ENCODE peak calls at places on chromosomes 3 and 15, in eight cellular contexts. G is anterior cingulate cortex; S is NCI-H1092; Z is germinal center; B is HCT116; P is activated T-helper 1 cell treated with anti-CD3 and anti-CD28 coated beads, Interleukin-12 subunit alpha, Interleukin-12 subunit beta, Interleukin-2, Interleukin-4 antibody, amounts not matched to agents 30 ng/mL and 10 ng/mL and 1 ng/mL, durations not matched to agents 14 hours and 24 hours and 36 hours; J is spleen; R is endothelial cell. L is an unnamed sample.

GRCh38 chr3:87203807-87204206 is 23.3 kb upstream of the CHMP2B start:
- DNase-seq in R (no peak), J (no peak), S (no peak), G (no peak), P (no peak), B (no peak), Z (no peak), L (no peak)

GRCh38 chr3:58528629-58529028 is 8.4 kb downstream of the ACOX2 start:
- DNase-seq in B (no peak), S (peak), Z (no peak), P (no peak), G (no peak), J (no peak), R (no peak), L (no peak)

GRCh38 chr15:56524915-56525314 is 60.0 kb upstream of the MNS1 start:
- DNase-seq in S (no peak), P (no peak), G (no peak), B (no peak), Z (no peak), J (no peak), R (no peak), L (no peak)

GRCh38 chr15:83209333-83209732 is 1.7 kb upstream of the HDGFL3 start:
- DNase-seq in J (no peak), G (no peak), S (no peak), R (no peak), P (no peak), Z (no peak), B (no peak), L (no peak)

GRCh38 chr15:98009169-98009568 is 48.7 kb downstream of the ARRDC4 start:
- DNase-seq in J (no peak), R (no peak), B (no peak), G (no peak), S (no peak), P (no peak), Z (no peak), L (no peak)

GRCh38 chr15:44541282-44541958 is 4.5 kb downstream of the EIF3J start:
- DNase-seq in Z (no peak), P (no peak), G (no peak), S (no peak), J (no peak), R (no peak), B (no peak), L (no peak)

GRCh38 chr15:82105458-82106205 is 59.8 kb upstream of the MEX3B start:
- DNase-seq in P (no peak), Z (no peak), R (no peak), G (no peak), B (no peak), J (no peak), S (no peak), L (no peak)

GRCh38 chr15:69324565-69324964 is 25.9 kb downstream of the PAQR5 start:
- DNase-seq in S (no peak), G (no peak), Z (no peak), P (no peak), J (no peak), B (no peak), R (no peak), L (no peak)

GRCh38 chr3:7397097-7397496 is 536.2 kb downstream of the GRM7 start:
- DNase-seq in S (no peak), R (no peak), Z (no peak), J (no peak), B (no peak), G (no peak), P (no peak), L (no peak)

GRCh38 chr3:73766599-73767378 is 142.0 kb upstream of the PDZRN3 start:
- DNase-seq in G (no peak), P (no peak), S (no peak), B (no peak), Z (no peak), R (no peak), J (no peak), L (no peak)

GRCh38 chr3:10164546-10165393 is at the start of gene IRAK2:
- DNase-seq in B (peak), S (no peak), R (peak), P (peak), J (peak), Z (peak), G (peak), L (peak)

GRCh38 chr3:105465251-105465853 is 98.6 kb downstream of the ALCAM start:
- DNase-seq in R (no peak), Z (no peak), G (no peak), P (no peak), S (no peak), B (no peak), J (no peak), L (no peak)

GRCh38 chr3:143847787-143848631 is at the start of gene SLC9A9:
- DNase-seq in Z (peak), R (peak), P (peak), B (no peak), G (peak), J (peak), S (no peak), L (peak)

GRCh38 chr3:157089455-157090221 is 70.3 kb downstream of the CCNL1 start:
- DNase-seq in S (no peak), R (peak), P (no peak), G (no peak), Z (peak), B (no peak), J (no peak), L (no peak)

GRCh38 chr15:74417230-74417629 is 16.5 kb downstream of the SEMA7A start:
- DNase-seq in B (no peak), P (no peak), J (no peak), S (no peak), G (no peak), Z (no peak), R (no peak), L (no peak)

GRCh38 chr3:138186803-138187295 is 252 bp upstream of the ARMC8 start:
- DNase-seq in B (no peak), J (peak), R (peak), Z (peak), P (peak), S (no peak), G (no peak), L (peak)